ENCODE peak calls at places on chromosomes 12 and 14, in six cellular contexts. F is ovary, T is KBM-7, S is sciatic nerve, W is NCI-H1105, K is globus pallidus. H is an unnamed sample.
A peak's percentile ranks its signal among the peaks of the same experiment; 100 is the strongest.

GRCh38 chr14:31880935-31881334 is 196.2 kb upstream of the ARHGAP5 start:
- DNase-seq in K (no peak), F (no peak), W (no peak), S (no peak), T (no peak), H (no peak)

GRCh38 chr12:110556705-110557104 is 26.4 kb downstream of the PPTC7 start:
- DNase-seq in K (no peak), S (no peak), F (no peak), T (no peak), W (no peak), H (no peak)

GRCh38 chr12:124764451-124764850 is 99.2 kb downstream of the SCARB1 start:
- DNase-seq in W (no peak), K (no peak), F (peak; percentile 52), T (peak; percentile 72), S (peak; percentile 84), H (peak; percentile 70)

GRCh38 chr12:50200507-50201273 is 33.5 kb upstream of the CERS5 start:
- DNase-seq in T (no peak), F (no peak), W (no peak), S (no peak), K (no peak), H (no peak)

GRCh38 chr14:36430169-36430568 is 89.9 kb downstream of the NKX2-1 start:
- DNase-seq in S (no peak), T (no peak), K (no peak), F (no peak), W (no peak), H (no peak)

GRCh38 chr12:57370084-57370483 is 60.8 kb downstream of the R3HDM2 start:
- DNase-seq in S (no peak), F (no peak), T (no peak), K (no peak), W (no peak), H (no peak)

GRCh38 chr12:828726-829395 is 76.5 kb downstream of the WNK1 start:
- DNase-seq in S (no peak), W (no peak), F (no peak), T (no peak), K (no peak), H (no peak)

GRCh38 chr14:65847065-65847847 is 434.7 kb downstream of the FUT8 start:
- DNase-seq in K (no peak), F (no peak), T (peak; percentile 11), S (no peak), W (no peak), H (no peak)

GRCh38 chr12:121139301-121139700 is 6.6 kb downstream of the P2RX7 start:
- DNase-seq in F (no peak), T (no peak), K (peak; percentile 67), W (no peak), S (no peak), H (no peak)

GRCh38 chr14:104091927-104092771 is 6.6 kb downstream of the ASPG start:
- DNase-seq in S (no peak), T (no peak), W (no peak), K (no peak), F (no peak), H (no peak)

GRCh38 chr12:13256705-13257045 is 60.1 kb downstream of the EMP1 start:
- DNase-seq in K (no peak), F (no peak), W (no peak), T (no peak), S (no peak), H (no peak)

GRCh38 chr12:109134186-109134917 is 18.0 kb downstream of the ACACB start:
- DNase-seq in T (no peak), K (no peak), W (no peak), F (peak; percentile 42), S (peak; percentile 61), H (no peak)

GRCh38 chr14:68939893-68940613 is 39.0 kb downstream of the ACTN1 start:
- DNase-seq in W (no peak), S (peak; percentile 68), K (no peak), F (peak; percentile 59), T (no peak), H (no peak)

GRCh38 chr12:9667403-9667802 is 2.1 kb upstream of the CLEC2D start:
- DNase-seq in W (no peak), F (no peak), S (no peak), K (no peak), T (no peak), H (no peak)

GRCh38 chr14:95370076-95370475 is 50.4 kb upstream of the CLMN start:
- DNase-seq in W (no peak), K (no peak), S (no peak), F (no peak), T (no peak), H (no peak)

GRCh38 chr14:97442363-97442762 is 645.2 kb downstream of the VRK1 start:
- DNase-seq in W (no peak), S (no peak), K (no peak), F (no peak), T (no peak), H (no peak)

GRCh38 chr14:90024910-90025309 is 36.9 kb upstream of the KCNK13 start:
- DNase-seq in W (no peak), F (no peak), K (no peak), S (no peak), T (no peak), H (no peak)

GRCh38 chr12:120247621-120248030 is 17.9 kb downstream of the PXN start:
- DNase-seq in W (no peak), T (no peak), K (no peak), S (no peak), F (no peak), H (no peak)

GRCh38 chr14:105857223-105857815 is 330.9 kb downstream of the TMEM121 start:
- DNase-seq in W (no peak), K (no peak), F (peak; percentile 4), S (peak; percentile 37), T (no peak), H (no peak)

GRCh38 chr12:130715996-130716917 is at the start of gene RIMBP2:
- DNase-seq in F (no peak), K (peak; percentile 9), S (no peak), W (peak; percentile 70), T (no peak), H (no peak)

GRCh38 chr14:64541261-64541970 is 875 bp downstream of the HSPA2 start:
- DNase-seq in K (peak; percentile 41), T (no peak), F (peak; percentile 28), W (no peak), S (peak; percentile 67), H (no peak)

GRCh38 chr12:131441638-131442336 is 269.1 kb upstream of the SFSWAP start:
- DNase-seq in W (no peak), S (no peak), K (no peak), F (no peak), T (no peak), H (no peak)

GRCh38 chr12:114403044-114403689 is 2.8 kb downstream of the TBX5 start:
- DNase-seq in W (no peak), S (no peak), F (no peak), T (no peak), K (no peak), H (no peak)

GRCh38 chr12:52155048-52155868 is 36.6 kb downstream of the KRT80 start:
- DNase-seq in S (no peak), W (no peak), T (no peak), K (no peak), F (no peak), H (no peak)